ENCODE peak calls at places on chromosomes 11 and 22, in six cellular contexts. J is activated CD8-positive, alpha-beta memory T cell treated with anti-CD3 and anti-CD28 coated beads, Interleukin-2, amount 10 ng/mL, durations not matched to agents 7 days and 5 days; A is head of caudate nucleus; C is activated CD4-positive, alpha-beta T cell treated with anti-CD3 and anti-CD28 coated beads, Interleukin-2, amount 50 U/mL, for 1 hour; E is RPMI8226; P is GM12891. N is an unnamed sample.

GRCh38 chr11:1102996-1103395 is 28.3 kb downstream of the MUC2 start:
- DNase-seq in J (no peak), A (no peak), C (no peak), E (no peak), P (no peak), N (no peak)

GRCh38 chr22:45237065-45237990 is 3.4 kb downstream of the KIAA0930 start:
- DNase-seq in J (no peak), A (peak; percentile 42), C (no peak), E (no peak), P (no peak), N (no peak)

GRCh38 chr22:31970490-31971444 is 26.4 kb downstream of the YWHAH start:
- DNase-seq in J (peak; percentile 89), A (peak; percentile 93), C (peak; percentile 89), E (peak; percentile 71), P (peak; percentile 85), N (peak; percentile 99)

GRCh38 chr11:93225642-93226041 is 27.9 kb upstream of the SLC36A4 start:
- DNase-seq in J (no peak), A (no peak), C (no peak), E (no peak), P (no peak), N (no peak)

GRCh38 chr11:69903206-69903605 is 84.0 kb upstream of the FGF3 start:
- DNase-seq in J (no peak), A (no peak), C (no peak), E (no peak), P (no peak), N (no peak)

GRCh38 chr11:89447845-89448244 is 43.3 kb downstream of the NOX4 start:
- DNase-seq in J (no peak), A (no peak), C (no peak), E (no peak), P (no peak), N (no peak)

GRCh38 chr11:556175-556699 is 4.3 kb downstream of the LMNTD2 start:
- DNase-seq in J (no peak), A (no peak), C (no peak), E (peak; percentile 52), P (no peak), N (peak; percentile 77)

GRCh38 chr11:9853929-9854557 is 190.2 kb downstream of the SWAP70 start:
- DNase-seq in J (no peak), A (no peak), C (no peak), E (no peak), P (no peak), N (no peak)

GRCh38 chr11:83206771-83207413 is 13.4 kb downstream of the ANKRD42 start:
- DNase-seq in J (no peak), A (no peak), C (no peak), E (no peak), P (no peak), N (no peak)

GRCh38 chr11:44309483-44310197 is at the start of gene ALX4:
- DNase-seq in J (peak; percentile 48), A (peak; percentile 38), C (no peak), E (peak; percentile 32), P (no peak), N (peak; percentile 87)

GRCh38 chr22:20022231-20023069 is 1.5 kb downstream of the TANGO2 start:
- DNase-seq in J (no peak), A (no peak), C (no peak), E (no peak), P (no peak), N (no peak)

GRCh38 chr22:37377927-37378326 is 49.4 kb downstream of the ELFN2 start:
- DNase-seq in J (no peak), A (peak; percentile 91), C (no peak), E (peak; percentile 98), P (no peak), N (no peak)

GRCh38 chr11:61899146-61899841 is 7.9 kb upstream of the FADS3 start:
- DNase-seq in J (peak; percentile 92), A (peak; percentile 85), C (peak; percentile 95), E (peak; percentile 93), P (peak; percentile 99), N (peak; percentile 99)

GRCh38 chr11:1358286-1358685 is 31.4 kb upstream of the BRSK2 start:
- DNase-seq in J (no peak), A (no peak), C (no peak), E (no peak), P (no peak), N (no peak)

GRCh38 chr11:80958414-80958813 is 1517.6 kb upstream of the TENM4 start:
- DNase-seq in J (no peak), A (no peak), C (no peak), E (no peak), P (no peak), N (no peak)

GRCh38 chr22:23389271-23390071 is 190.6 kb downstream of the IGLL1 start:
- DNase-seq in J (no peak), A (no peak), C (no peak), E (peak; percentile 37), P (no peak), N (peak; percentile 77)

GRCh38 chr22:39098576-39098975 is 1.5 kb downstream of the APOBEC3H start:
- DNase-seq in J (no peak), A (no peak), C (no peak), E (no peak), P (no peak), N (no peak)

GRCh38 chr22:35150163-35151107 is 84.5 kb downstream of the ISX start:
- DNase-seq in J (peak; percentile 73), A (peak; percentile 75), C (peak; percentile 47), E (peak; percentile 64), P (no peak), N (peak; percentile 95)

GRCh38 chr11:87260811-87261210 is 223.1 kb downstream of the TMEM135 start:
- DNase-seq in J (no peak), A (no peak), C (no peak), E (no peak), P (no peak), N (no peak)

GRCh38 chr11:121389651-121390050 is 62.5 kb upstream of the SORL1 start:
- DNase-seq in J (no peak), A (peak; percentile 56), C (no peak), E (no peak), P (no peak), N (peak; percentile 63)

GRCh38 chr11:45076761-45077160 is 69.7 kb upstream of the PRDM11 start:
- DNase-seq in J (no peak), A (no peak), C (no peak), E (no peak), P (no peak), N (no peak)

GRCh38 chr11:110892741-110893285 is 180.6 kb upstream of the ARHGAP20 start:
- DNase-seq in J (no peak), A (no peak), C (no peak), E (no peak), P (no peak), N (no peak)

GRCh38 chr22:46661221-46661851 is 41.1 kb downstream of the GRAMD4 start:
- DNase-seq in J (no peak), A (peak; percentile 88), C (peak; percentile 46), E (no peak), P (no peak), N (no peak)

GRCh38 chr22:37850801-37851200 is 1.6 kb downstream of the EIF3L start:
- DNase-seq in J (no peak), A (no peak), C (no peak), E (no peak), P (no peak), N (no peak)

GRCh38 chr11:31958086-31958735 is 132.7 kb upstream of the RCN1 start:
- DNase-seq in J (peak; percentile 72), A (peak; percentile 68), C (peak; percentile 53), E (peak; percentile 49), P (peak; percentile 54), N (peak; percentile 96)

GRCh38 chr11:1744137-1744878 is 6.1 kb downstream of the IFITM10 start:
- DNase-seq in J (no peak), A (peak; percentile 82), C (no peak), E (no peak), P (no peak), N (no peak)

N was measured in endodermal cell.